ENCODE peak calls at places on chromosome 12, in ten cellular contexts. B, Y, C, G, R, D, K, U, F and O are unnamed samples.

GRCh38 chr12:12930633-12931032 is 21.3 kb downstream of the GPRC5D start:
- DNase-seq in C (no peak), G (no peak), U (no peak), K (no peak), F (no peak), B (no peak), D (no peak), Y (no peak), R (no peak), O (no peak)

GRCh38 chr12:23510484-23510883 is 439.0 kb downstream of the SOX5 start:
- DNase-seq in U (no peak), B (no peak), C (no peak), D (no peak), G (no peak), R (no peak), K (no peak), F (no peak), Y (no peak), O (no peak)

GRCh38 chr12:119334459-119335170 is at the start of gene CCDC60:
- DNase-seq in F (peak; percentile 66), C (no peak), Y (no peak), U (peak; percentile 56), K (no peak), R (no peak), G (no peak), B (peak; percentile 94), D (no peak), O (no peak)

GRCh38 chr12:54865683-54866324 is 11.5 kb downstream of the MUCL1 start:
- DNase-seq in C (no peak), R (no peak), U (no peak), K (no peak), F (no peak), D (no peak), B (no peak), Y (no peak), G (no peak), O (no peak)

GRCh38 chr12:101763246-101763931 is 24.1 kb upstream of the SYCP3 start:
- DNase-seq in F (no peak), Y (no peak), B (no peak), G (no peak), R (no peak), D (no peak), C (no peak), K (no peak), U (no peak), O (no peak)

GRCh38 chr12:64609543-64610091 is 678 bp upstream of the RASSF3 start:
- DNase-seq in R (peak; percentile 37), K (no peak), B (no peak), D (no peak), C (no peak), F (peak; percentile 40), Y (no peak), G (no peak), U (no peak), O (peak; percentile 30)

GRCh38 chr12:100868487-100868886 is 73.9 kb downstream of the ANO4 start:
- DNase-seq in R (peak; percentile 5), K (no peak), G (peak; percentile 15), D (no peak), B (no peak), F (no peak), C (no peak), Y (no peak), U (no peak), O (no peak)

GRCh38 chr12:65765436-65765813 is 58.9 kb upstream of the HMGA2 start:
- DNase-seq in F (no peak), G (peak; percentile 78), Y (no peak), U (no peak), K (no peak), D (no peak), C (no peak), B (no peak), R (peak; percentile 64), O (no peak)

GRCh38 chr12:120472521-120472920 is 3.0 kb upstream of the SRSF9 start:
- DNase-seq in F (no peak), B (no peak), Y (no peak), K (no peak), R (no peak), C (no peak), G (no peak), D (no peak), U (no peak), O (no peak)

GRCh38 chr12:63206908-63207307 is 55.9 kb upstream of the AVPR1A start:
- DNase-seq in F (peak; percentile 34), Y (no peak), D (no peak), U (no peak), K (no peak), R (peak; percentile 42), C (no peak), B (no peak), G (peak; percentile 76), O (no peak)

GRCh38 chr12:109033239-109034196 is 12.7 kb upstream of the SVOP start:
- DNase-seq in B (no peak), G (peak; percentile 6), R (peak; percentile 36), D (no peak), Y (no peak), F (no peak), K (no peak), C (no peak), U (no peak), O (no peak)

GRCh38 chr12:109389146-109389545 is 41.4 kb downstream of the MYO1H start:
- DNase-seq in U (no peak), K (no peak), C (no peak), Y (no peak), R (no peak), D (no peak), B (no peak), F (no peak), G (no peak), O (no peak)

GRCh38 chr12:94263905-94264655 is 115.7 kb downstream of the PLXNC1 start:
- DNase-seq in G (no peak), B (peak; percentile 80), U (peak; percentile 74), C (no peak), R (peak; percentile 84), Y (no peak), K (no peak), D (no peak), F (no peak), O (no peak)

GRCh38 chr12:21607701-21608100 is 3.1 kb upstream of the GYS2 start:
- DNase-seq in F (no peak), K (no peak), R (peak; percentile 68), Y (no peak), D (no peak), C (no peak), U (no peak), B (no peak), G (peak; percentile 26), O (no peak)

GRCh38 chr12:28026701-28027100 is 54.2 kb upstream of the PTHLH start:
- DNase-seq in U (no peak), F (no peak), K (no peak), Y (no peak), D (no peak), R (no peak), B (no peak), C (no peak), G (peak; percentile 74), O (no peak)

GRCh38 chr12:78101181-78101876 is 270.6 kb downstream of the NAV3 start:
- DNase-seq in D (no peak), K (no peak), U (no peak), B (no peak), G (no peak), C (no peak), Y (no peak), R (no peak), F (no peak), O (no peak)
- TF ChIP-seq CTCF in D (no peak), K (no peak), U (no peak), B (no peak), G (no peak), C (no peak), Y (no peak), R (no peak), F (no peak), O (no peak)

DNA sequence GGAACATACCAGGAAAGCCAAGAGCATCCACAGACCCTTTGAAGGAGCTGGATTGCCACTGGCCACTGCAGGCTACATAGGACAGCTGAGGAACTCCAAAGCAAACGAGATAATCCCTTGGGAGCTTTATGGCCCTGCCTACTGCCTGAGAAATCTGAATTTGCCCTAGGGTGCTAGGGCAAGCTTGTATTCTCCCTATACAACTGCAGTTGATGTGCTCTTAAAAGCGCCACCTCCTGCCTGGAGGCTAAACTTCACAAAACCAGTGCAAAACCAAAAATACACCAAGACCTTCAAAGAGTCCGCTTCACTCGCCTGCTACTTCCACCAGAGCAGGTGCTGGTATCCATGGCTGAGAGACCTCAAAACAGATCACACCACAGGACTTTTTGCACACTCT is 99.6 kb upstream of the KRR1 start:
- DNase-seq in C (no peak), D (no peak), U (no peak), B (peak; percentile 13), R (no peak), F (no peak), Y (no peak), G (no peak), K (no peak), O (no peak)
- TF ChIP-seq CTCF in C (no peak), D (no peak), U (no peak), B (no peak), R (peak; percentile 1), F (no peak), Y (no peak), G (no peak), K (no peak), O (no peak)

DNA sequence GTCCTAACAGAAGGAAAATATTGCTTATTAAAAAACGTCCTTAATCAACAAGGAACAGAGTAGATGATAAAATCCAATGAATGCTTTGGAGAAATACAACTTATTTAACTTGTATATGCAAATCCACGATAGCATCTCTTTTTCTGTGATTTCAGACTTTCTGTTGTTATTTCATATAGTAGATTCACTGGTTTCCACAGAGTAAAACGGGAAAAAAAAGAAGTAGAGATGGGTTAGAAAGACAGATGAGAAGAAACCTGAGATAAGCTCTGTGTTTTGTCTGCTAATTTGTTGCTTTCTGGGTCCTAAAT is 447.7 kb downstream of the RERGL start:
- DNase-seq in Y (no peak), F (no peak), D (no peak), B (no peak), U (no peak), C (no peak), K (no peak), G (no peak), R (no peak), O (no peak)
- TF ChIP-seq CTCF in Y (peak; percentile 16), F (no peak), D (no peak), B (no peak), U (no peak), C (no peak), K (peak; percentile 1), G (no peak), R (no peak), O (no peak)

DNA sequence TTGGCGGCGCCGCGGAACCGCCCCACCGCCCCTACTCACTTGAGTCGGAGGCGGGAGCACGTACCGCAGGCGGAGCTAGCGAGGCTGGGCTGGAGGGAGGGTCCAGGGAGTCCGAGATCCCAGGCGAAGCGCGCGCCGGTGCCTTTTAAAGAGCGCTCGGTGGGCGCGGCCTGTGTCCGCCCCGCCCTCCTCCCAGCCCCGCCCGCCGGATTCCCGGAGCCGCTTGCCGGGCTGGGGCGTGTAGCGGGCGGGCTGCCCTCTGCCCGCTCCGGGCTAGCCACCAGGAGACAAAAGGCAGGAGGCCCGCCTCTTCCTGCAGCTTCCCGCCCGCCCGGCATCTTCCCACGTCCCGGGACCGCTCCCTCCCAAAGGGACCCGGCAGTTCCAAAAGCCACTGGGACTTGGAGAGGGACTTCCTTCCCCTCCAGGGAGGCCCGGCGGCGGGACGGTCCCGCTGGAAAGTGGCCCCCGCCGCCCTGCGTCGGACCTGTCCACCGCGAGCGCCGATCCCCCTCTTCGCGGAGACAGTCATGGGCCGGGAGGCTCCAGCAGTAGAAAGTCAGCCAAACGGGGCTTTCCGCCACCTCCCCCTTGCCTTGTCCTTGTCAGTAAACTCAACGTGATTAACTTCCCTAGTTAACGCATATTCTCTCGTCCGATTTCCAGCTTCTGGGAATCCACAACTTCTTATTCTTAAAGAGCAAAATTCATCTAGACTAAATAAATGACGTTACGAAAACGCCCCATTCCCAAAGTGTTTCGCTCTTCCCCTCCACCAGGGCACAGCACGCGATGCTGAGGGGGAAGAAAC is at the start of gene CSRP2:
- DNase-seq in D (peak; percentile 88), B (peak; percentile 95), R (peak; percentile 74), G (peak; percentile 91), F (peak; percentile 91), K (peak; percentile 71), C (peak; percentile 92), Y (peak; percentile 11), U (peak; percentile 98), O (peak; percentile 89)
- TF ChIP-seq CTCF in D (peak; percentile 17), B (no peak), R (peak; percentile 51), G (no peak), F (no peak), K (peak; percentile 10), C (no peak), Y (no peak), U (peak; percentile 35), O (no peak)